ENCODE peak calls at places on chromosomes 2 and 18, in four cellular contexts. M, A, O and E are unnamed samples.

GRCh38 chr2:74010087-74010541 is 25.4 kb downstream of the TET3 start:
- DNase-seq in M (no peak), A (no peak), O (no peak), E (no peak)

GRCh38 chr2:168798076-168798887 is 4.2 kb upstream of the NOSTRIN start:
- DNase-seq in M (no peak), A (no peak), O (no peak), E (no peak)

GRCh38 chr2:239715202-239715601 is 309.9 kb downstream of the NDUFA10 start:
- DNase-seq in M (no peak), A (no peak), O (no peak), E (no peak)

GRCh38 chr2:208406474-208407451 is at the start of gene PTH2R:
- DNase-seq in M (no peak), A (no peak), O (no peak), E (no peak)

GRCh38 chr2:38856165-38856564 is 19.6 kb downstream of the DHX57 start:
- DNase-seq in M (peak), A (peak), O (no peak), E (no peak)

GRCh38 chr2:232336241-232336736 is 42.3 kb upstream of the ALPP start:
- DNase-seq in M (no peak), A (no peak), O (no peak), E (no peak)

GRCh38 chr18:11661430-11661829 is 27.6 kb upstream of the GNAL start:
- DNase-seq in M (no peak), A (no peak), O (no peak), E (no peak)

GRCh38 chr2:203441463-203441862 is 93.6 kb downstream of the RAPH1 start:
- DNase-seq in M (no peak), A (no peak), O (no peak), E (no peak)

GRCh38 chr2:105644174-105644980 is 100.3 kb upstream of the NCK2 start:
- DNase-seq in M (no peak), A (no peak), O (no peak), E (no peak)

GRCh38 chr2:187976667-187977333 is 314.9 kb upstream of the GULP1 start:
- DNase-seq in M (no peak), A (no peak), O (no peak), E (no peak)

GRCh38 chr2:84458436-84459027 is 548 bp downstream of the SUCLG1 start:
- DNase-seq in M (no peak), A (no peak), O (no peak), E (peak)

GRCh38 chr2:64748561-64748960 is 94.8 kb upstream of the SERTAD2 start:
- DNase-seq in M (peak), A (no peak), O (no peak), E (no peak)

GRCh38 chr2:17558878-17559277 is 18.4 kb downstream of the VSNL1 start:
- DNase-seq in M (no peak), A (no peak), O (no peak), E (no peak)

GRCh38 chr2:167862787-167863186 is 384.6 kb downstream of the STK39 start:
- DNase-seq in M (no peak), A (no peak), O (no peak), E (no peak)

GRCh38 chr2:165283342-165283741 is 44.1 kb downstream of the SCN2A start:
- DNase-seq in M (no peak), A (no peak), O (no peak), E (no peak)

GRCh38 chr2:241081190-241081642 is 20.9 kb downstream of the MTERF4 start:
- DNase-seq in M (no peak), A (no peak), O (no peak), E (no peak)

GRCh38 chr2:151381266-151381665 is 23.9 kb downstream of the TNFAIP6 start:
- DNase-seq in M (peak), A (no peak), O (no peak), E (no peak)

GRCh38 chr18:28177828-28178635 is 1.1 kb upstream of the CDH2 start:
- DNase-seq in M (peak), A (peak), O (no peak), E (no peak)

GRCh38 chr2:100619951-100620350 is 57.2 kb downstream of the PDCL3 start:
- DNase-seq in M (no peak), A (no peak), O (no peak), E (no peak)

GRCh38 chr2:118246726-118247125 is 158.5 kb downstream of the INSIG2 start:
- DNase-seq in M (no peak), A (no peak), O (no peak), E (no peak)

GRCh38 chr2:190986221-190986953 is 27.6 kb downstream of the STAT1 start:
- DNase-seq in M (no peak), A (no peak), O (no peak), E (no peak)

GRCh38 chr2:203567786-203568185 is 32.7 kb upstream of the RAPH1 start:
- DNase-seq in M (peak), A (no peak), O (no peak), E (no peak)

GRCh38 chr2:36616947-36617346 is 19.0 kb upstream of the FEZ2 start:
- DNase-seq in M (no peak), A (no peak), O (peak), E (no peak)

GRCh38 chr2:55112229-55113016 is 62.2 kb upstream of the RTN4 start:
- DNase-seq in M (peak), A (no peak), O (no peak), E (no peak)

GRCh38 chr2:241569831-241570281 is 11.3 kb downstream of the BOK start:
- DNase-seq in M (no peak), A (no peak), O (no peak), E (no peak)

GRCh38 chr2:240936106-240936505 is 30.0 kb downstream of the CROCC2 start:
- DNase-seq in M (no peak), A (no peak), O (no peak), E (no peak)

GRCh38 chr2:15082105-15083058 is 449.9 kb downstream of the LRATD1 start:
- DNase-seq in M (no peak), A (no peak), O (no peak), E (no peak)

GRCh38 chr2:179129574-179130238 is 79.8 kb upstream of the CCDC141 start:
- DNase-seq in M (peak), A (peak), O (no peak), E (no peak)

GRCh38 chr18:54829856-54830255 is 1.6 kb downstream of the RAB27B start:
- DNase-seq in M (no peak), A (no peak), O (no peak), E (no peak)